ENCODE peak calls at places on chromosomes 11 and 22, in four cellular contexts. V is tibial nerve; O is left ventricle myocardium inferior; G is CD4-positive, CD25-positive, alpha-beta regulatory T cell. T is an unnamed sample. For H3K36me3, the result is how much of the 10 kb centered on the place peaks cover.

GRCh38 chr11:19220903-19221682 is 19.3 kb upstream of the CSRP3 start:
- DNase-seq in V (no peak), G (no peak), O (no peak), T (no peak)

GRCh38 chr22:19626666-19627065 is 87.6 kb upstream of the SEPTIN5 start:
- DNase-seq in O (no peak), V (no peak), G (no peak), T (no peak)

GRCh38 chr11:17506942-17507341 is 30.3 kb upstream of the ABCC8 start:
- DNase-seq in O (no peak), G (no peak), V (no peak), T (no peak)

GRCh38 chr11:35909866-35910265 is 34.0 kb upstream of the LDLRAD3 start:
- DNase-seq in O (no peak), V (no peak), G (no peak), T (no peak)

GRCh38 chr11:69351460-69351859 is 57.5 kb downstream of the MYEOV start:
- DNase-seq in O (no peak), G (no peak), V (no peak), T (no peak)

GRCh38 chr22:22196018-22196533 is 48.5 kb upstream of the VPREB1 start:
- DNase-seq in V (no peak), G (no peak), O (no peak), T (no peak)

GRCh38 chr11:46461461-46461927 is 69.9 kb upstream of the CHRM4 start:
- DNase-seq in G (no peak), O (no peak), V (no peak), T (no peak)

GRCh38 chr22:19473578-19473977 is 5.4 kb downstream of the UFD1 start:
- DNase-seq in G (no peak), V (no peak), O (no peak), T (no peak)

GRCh38 chr11:95661159-95661558 is 128.4 kb downstream of the FAM76B start:
- DNase-seq in G (no peak), O (no peak), V (no peak), T (no peak)

GRCh38 chr22:21725956-21726649 is 9.5 kb downstream of the YPEL1 start:
- DNase-seq in G (no peak), O (no peak), V (no peak), T (no peak)

GRCh38 chr11:5689551-5689983 is at the start of gene TRIM22:
- DNase-seq in V (peak), G (peak), O (peak), T (peak)

GRCh38 chr11:125389339-125390166 is 106.5 kb downstream of the FEZ1 start:
- DNase-seq in O (no peak), V (no peak), G (no peak), T (no peak)

GRCh38 chr11:78653294-78653909 is 78.7 kb upstream of the NARS2 start:
- DNase-seq in O (no peak), G (no peak), V (no peak), T (no peak)

GRCh38 chr22:40764743-40765441 is 54.3 kb downstream of the SLC25A17 start:
- DNase-seq in G (peak), O (no peak), V (no peak), T (no peak)

GRCh38 chr11:61897387-61898246 is 6.3 kb upstream of the FADS3 start:
- DNase-seq in V (peak), O (peak), G (peak), T (peak)

GRCh38 chr22:28963362-28963761 is 80.0 kb downstream of the ZNRF3 start:
- DNase-seq in O (no peak), G (no peak), V (no peak), T (no peak)

GRCh38 chr11:10494636-10495463 is 39.8 kb downstream of the AMPD3 start:
- DNase-seq in O (no peak), V (no peak), G (no peak), T (no peak)

GRCh38 chr11:74022541-74022940 is 13.7 kb upstream of the UCP3 start:
- DNase-seq in O (no peak), G (no peak), V (no peak), T (no peak)

GRCh38 chr11:83241291-83241946 is 44.7 kb downstream of the CCDC90B start:
- DNase-seq in G (peak), V (peak), O (no peak), T (peak)

GRCh38 chr22:38513063-38513462 is 7.0 kb upstream of the DDX17 start:
- DNase-seq in G (peak), O (no peak), V (no peak), T (no peak)

GRCh38 chr11:38173671-38174070 is 1575.6 kb upstream of the RAG2 start:
- DNase-seq in O (no peak), V (no peak), G (no peak), T (no peak)

GRCh38 chr11:44316388-44317240 is 6.7 kb upstream of the ALX4 start:
- DNase-seq in O (no peak), G (no peak), V (no peak), T (no peak)

GRCh38 chr11:126683766-126684728 is 316.5 kb downstream of the KIRREL3 start:
- DNase-seq in O (no peak), G (no peak), V (no peak), T (no peak)

GRCh38 chr11:32432565-32433248 is 2.6 kb downstream of the WT1 start:
- DNase-seq in G (no peak), V (no peak), O (no peak), T (no peak)

GRCh38 chr22:23495614-23496444 is 84.3 kb downstream of the IGLL1 start:
- DNase-seq in O (no peak), G (peak), V (no peak), T (no peak)

GRCh38 chr11:134599180-134599810 is 187.3 kb upstream of the B3GAT1 start:
- DNase-seq in G (no peak), O (no peak), V (no peak), T (no peak)

GRCh38 chr11:109644158-109644557 is 222.2 kb downstream of the C11orf87 start:
- DNase-seq in V (no peak), O (peak), G (no peak), T (peak)

GRCh38 chr11:133157180-133157579 is 375.1 kb downstream of the OPCML start:
- DNase-seq in G (no peak), O (no peak), V (no peak), T (peak)

GRCh38 chr11:46894506-46894905 is 23.8 kb downstream of the LRP4 start:
- DNase-seq in O (no peak), G (no peak), V (no peak), T (no peak)

GRCh38 chr11:11036185-11037161 is 178.6 kb upstream of the ZBED5 start:
- DNase-seq in V (peak), O (no peak), G (peak), T (peak)

GRCh38 chr11:46493786-46494185 is 100.0 kb downstream of the AMBRA1 start:
- DNase-seq in O (no peak), V (no peak), G (no peak), T (no peak)

GRCh38 chr11:69545976-69546617 is 64.6 kb downstream of the LINC01488 start:
- DNase-seq in V (no peak), O (no peak), G (no peak), T (no peak)

GRCh38 chr22:19448076-19448607 is 631 bp upstream of the C22orf39 start:
- DNase-seq in V (no peak), O (no peak), G (no peak), T (no peak)

DNA sequence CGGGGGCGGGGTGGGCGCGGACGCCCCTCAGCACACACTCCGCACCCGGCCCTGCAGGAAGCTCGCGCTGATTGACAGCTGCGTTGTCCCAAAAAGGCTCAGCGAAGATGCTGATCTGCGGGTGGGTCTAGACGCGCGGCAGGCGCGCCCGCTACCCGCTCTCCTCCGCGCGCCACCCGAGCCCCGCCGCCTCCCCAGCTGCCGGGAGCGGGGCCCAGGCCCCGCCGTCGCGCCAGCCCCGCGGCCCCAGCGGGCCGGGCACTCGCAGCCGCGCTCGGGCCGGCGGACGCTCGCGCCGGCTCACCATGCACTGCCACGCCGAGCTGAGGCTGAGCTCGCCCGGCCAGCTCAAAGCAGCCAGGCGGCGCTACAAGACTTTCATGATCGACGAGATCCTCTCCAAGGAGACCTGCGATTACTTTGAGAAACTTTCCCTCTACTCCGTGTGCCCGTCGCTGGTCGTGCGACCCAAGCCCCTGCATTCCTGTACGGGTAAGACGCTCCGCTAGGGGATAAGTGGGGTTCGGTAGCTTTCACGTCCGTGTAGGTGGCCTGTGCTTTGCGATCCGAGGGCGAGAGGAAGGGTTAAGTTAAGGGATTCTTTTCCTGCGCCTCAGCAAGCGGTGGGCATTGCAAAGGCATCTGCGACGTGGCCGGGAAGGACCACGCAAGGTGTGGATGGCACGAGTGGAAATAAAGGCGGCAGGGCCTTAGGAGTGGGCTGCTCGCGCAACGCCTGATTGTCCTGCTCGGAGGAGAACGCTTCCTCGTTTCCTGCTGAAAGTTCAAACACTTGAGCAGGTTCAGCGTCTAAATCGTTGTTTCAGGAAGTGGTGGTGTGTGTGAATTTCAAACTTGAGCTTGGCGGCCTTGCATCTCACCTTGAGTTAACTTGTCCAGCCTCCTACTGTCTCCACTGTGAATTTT is at the start of gene BARX2:
- DNase-seq in V (no peak), G (peak), O (peak), T (no peak)
- H3K4me3 ChIP-seq in V (no peak), G (peak), O (peak), T (peak)

GRCh38 chr11:57547854-57548377 is 10.5 kb downstream of the SMTNL1 start:
- DNase-seq in O (no peak), G (no peak), V (no peak), T (no peak)
- H3K36me3 ChIP-seq in O (under half), G (under half), V (half or more), T (under half)

GRCh38 chr22:46447906-46448669 is 89.3 kb downstream of the CELSR1 start:
- DNase-seq in O (no peak), G (no peak), V (no peak), T (no peak)
- H3K27ac ChIP-seq in O (no peak), G (no peak), V (no peak), T (no peak)

GRCh38 chr22:36155702-36156101 is 4.9 kb downstream of the APOL3 start:
- DNase-seq in G (no peak), V (peak), O (peak), T (peak)
- H3K4me3 ChIP-seq in G (peak), V (no peak), O (peak), T (peak)

GRCh38 chr11:64220798-64221197 is 5.2 kb downstream of the TRPT1 start:
- DNase-seq in O (no peak), G (no peak), V (no peak), T (no peak)

GRCh38 chr11:64220271-64220670 is 5.7 kb downstream of the TRPT1 start:
- DNase-seq in V (no peak), G (no peak), O (no peak), T (no peak)

GRCh38 chr11:64223001-64223651 is 2.9 kb downstream of the TRPT1 start:
- DNase-seq in V (no peak), G (no peak), O (no peak), T (no peak)

GRCh38 chr11:64224151-64224890 is 1.7 kb downstream of the TRPT1 start:
- DNase-seq in G (no peak), O (no peak), V (no peak), T (no peak)

GRCh38 chr11:64222651-64223000 is 3.4 kb downstream of the TRPT1 start:
- DNase-seq in G (no peak), V (no peak), O (no peak), T (peak)
- H3K36me3 ChIP-seq in G (under half), V (under half), O (under half), T (under half)

GRCh38 chr11:67673358-67673757 is 1.1 kb downstream of the ALDH3B2 start:
- DNase-seq in V (no peak), O (no peak), G (no peak), T (no peak)

GRCh38 chr11:67673902-67674301 is 521 bp downstream of the ALDH3B2 start:
- DNase-seq in G (no peak), V (no peak), O (no peak), T (no peak)

GRCh38 chr11:67671211-67671520 is 3.3 kb downstream of the ALDH3B2 start:
- DNase-seq in G (no peak), O (no peak), V (no peak), T (no peak)

GRCh38 chr11:67674442-67674871 is at the start of gene ALDH3B2:
- DNase-seq in O (no peak), V (no peak), G (no peak), T (no peak)

DNA sequence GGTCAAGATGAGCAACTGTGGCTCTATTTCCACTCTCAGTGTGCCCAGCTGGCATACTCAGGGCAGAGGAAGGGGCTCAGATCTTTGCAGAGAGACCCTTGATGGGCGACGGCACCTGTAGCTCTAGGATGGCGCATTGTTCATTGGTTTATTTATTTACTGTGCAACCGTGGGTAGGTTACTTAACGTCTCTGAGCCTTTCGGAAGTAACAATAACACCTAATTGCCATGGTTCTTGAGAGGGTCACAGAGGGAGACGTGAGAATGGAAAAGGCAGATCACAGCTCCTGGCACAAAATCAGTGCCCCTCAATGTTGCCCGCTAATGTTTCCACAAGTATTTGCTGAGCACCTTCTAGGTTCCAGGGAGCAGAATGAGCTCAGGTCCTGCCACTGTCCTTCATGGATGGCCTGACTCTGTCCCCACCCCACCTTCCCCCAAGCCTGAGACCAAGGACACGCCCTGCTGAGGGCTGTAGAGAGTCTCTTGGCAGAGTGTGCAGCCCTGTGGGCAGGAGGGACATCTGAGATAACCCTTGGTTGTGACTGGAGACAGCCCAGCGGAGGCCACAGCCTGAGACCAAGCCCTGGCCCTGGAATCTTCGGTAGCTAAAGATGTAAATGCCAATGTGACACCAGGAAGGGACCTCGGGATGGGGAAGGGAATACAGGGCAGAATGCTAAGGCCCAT is 780 bp upstream of the ALDH3B2 start:
- DNase-seq in V (no peak), G (no peak), O (no peak), T (no peak)
- H3K27ac ChIP-seq in V (no peak), G (no peak), O (no peak), T (no peak)

DNA sequence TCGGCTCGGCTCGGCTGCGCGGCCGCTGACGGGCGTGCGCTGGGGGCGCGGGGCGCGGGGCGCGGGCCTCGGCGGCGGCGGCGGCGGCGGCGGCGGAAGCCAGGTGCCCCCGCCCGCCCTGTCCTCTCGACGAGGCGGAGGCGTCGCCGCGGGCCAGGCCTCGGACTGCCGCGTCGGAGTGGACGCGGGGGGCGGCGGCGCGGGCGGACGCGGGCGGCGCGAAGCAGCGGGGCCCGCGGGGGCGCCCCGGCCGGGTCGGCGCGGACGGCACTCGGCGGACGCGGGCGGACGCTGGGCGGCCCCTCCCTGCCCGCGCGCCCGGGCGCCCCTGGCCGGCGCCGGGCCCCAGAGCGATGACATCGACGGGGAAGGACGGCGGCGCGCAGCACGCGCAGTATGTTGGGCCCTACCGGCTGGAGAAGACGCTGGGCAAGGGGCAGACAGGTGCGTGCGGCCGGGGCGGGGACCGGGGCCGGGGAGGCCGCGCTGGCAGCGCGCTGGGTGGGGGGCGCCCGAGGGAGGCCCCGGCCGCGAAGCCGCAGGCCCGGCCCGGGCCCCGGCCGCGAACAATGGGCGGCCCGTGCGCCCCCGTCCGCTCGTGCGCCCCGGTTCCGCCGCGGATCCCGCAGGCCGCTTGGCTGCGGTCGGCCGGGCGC is at the start of gene BRSK2:
- DNase-seq in O (no peak), V (no peak), G (no peak), T (peak)
- H3K4me3 ChIP-seq in O (peak), V (peak), G (no peak), T (peak)

GRCh38 chr11:8039530-8040260 is 41.3 kb upstream of the TUB start:
- DNase-seq in V (no peak), O (no peak), G (no peak), T (no peak)
- H3K36me3 ChIP-seq in V (under half), O (under half), G (under half), T (under half)

DNA sequence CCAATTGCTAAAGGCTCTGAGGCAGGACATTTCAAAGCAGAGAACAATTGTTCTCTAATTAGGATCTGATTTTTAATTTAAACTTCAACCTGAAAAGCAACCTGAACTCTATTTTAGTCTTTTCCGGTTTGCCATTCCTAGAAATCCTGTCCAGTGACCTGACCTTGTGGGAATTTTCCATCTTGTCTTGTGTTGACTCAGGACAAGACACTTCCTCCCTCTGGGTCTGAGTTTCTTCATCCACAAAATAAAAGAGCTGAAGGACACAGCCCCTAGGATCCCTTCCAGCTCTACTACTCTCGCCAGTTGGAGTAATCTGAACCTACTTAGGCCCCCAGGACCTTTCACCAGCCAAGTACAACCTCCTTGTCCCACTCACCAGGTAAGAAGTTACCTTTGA is 66.5 kb upstream of the POU2AF1 start:
- DNase-seq in G (no peak), V (no peak), O (no peak), T (peak)
- H3K27ac ChIP-seq in G (no peak), V (no peak), O (peak), T (peak)

T was measured in heart right ventricle.